ENCODE peak calls at places on chromosome 3, in four cellular contexts. A, T, C and V are unnamed samples.

GRCh38 chr3:49703443-49703927 is 14.1 kb downstream of the RNF123 start:
- DNase-seq in A (peak), C (peak), T (no peak), V (peak)

GRCh38 chr3:110646496-110646895 is 425.1 kb upstream of the NECTIN3 start:
- DNase-seq in A (peak), T (no peak), C (no peak), V (no peak)

GRCh38 chr3:64163755-64164148 is 61.5 kb downstream of the PRICKLE2 start:
- DNase-seq in A (peak), T (peak), C (no peak), V (peak)

GRCh38 chr3:159919873-159920272 is 68.8 kb upstream of the IL12A start:
- DNase-seq in T (no peak), A (peak), C (no peak), V (no peak)

GRCh38 chr3:69179740-69180372 is 57.5 kb upstream of the LMOD3 start:
- DNase-seq in A (no peak), T (no peak), C (no peak), V (no peak)

GRCh38 chr3:183254816-183255730 is 2.0 kb downstream of the B3GNT5 start:
- DNase-seq in T (no peak), C (no peak), A (peak), V (peak)

GRCh38 chr3:125165189-125165947 is 47.2 kb downstream of the SLC12A8 start:
- DNase-seq in A (peak), C (no peak), T (no peak), V (no peak)

GRCh38 chr3:56856686-56857577 is 55.2 kb upstream of the ARHGEF3 start:
- DNase-seq in T (no peak), A (no peak), C (no peak), V (no peak)

GRCh38 chr3:41961061-41961749 is 698 bp downstream of the ULK4 start:
- DNase-seq in A (peak), T (peak), C (peak), V (peak)

GRCh38 chr3:9211155-9211950 is 38.1 kb downstream of the SRGAP3 start:
- DNase-seq in A (peak), T (peak), C (no peak), V (peak)

GRCh38 chr3:27354588-27355203 is 14.5 kb downstream of the NEK10 start:
- DNase-seq in C (no peak), T (no peak), A (no peak), V (no peak)

GRCh38 chr3:27357665-27358258 is 11.4 kb downstream of the NEK10 start:
- DNase-seq in C (peak), A (peak), T (peak), V (peak)

GRCh38 chr3:171811913-171812321 is 1.6 kb upstream of the PLD1 start:
- DNase-seq in T (no peak), A (peak), C (no peak), V (peak)

GRCh38 chr3:141077631-141078030 is 26.5 kb downstream of the SPSB4 start:
- DNase-seq in T (no peak), C (no peak), A (no peak), V (no peak)

GRCh38 chr3:153443961-153444360 is 281.9 kb downstream of the RAP2B start:
- DNase-seq in T (no peak), A (peak), C (no peak), V (peak)

GRCh38 chr3:130395331-130395730 is 49.9 kb downstream of the COL6A5 start:
- DNase-seq in A (peak), T (no peak), C (no peak), V (no peak)

GRCh38 chr3:46693038-46693896 is at the start of gene ALS2CL:
- DNase-seq in A (no peak), C (peak), T (no peak), V (peak)

GRCh38 chr3:112640864-112641751 is at the start of gene CCDC80:
- DNase-seq in T (peak), C (peak), A (peak), V (peak)

GRCh38 chr3:107429330-107430181 is 52.3 kb downstream of the CCDC54 start:
- DNase-seq in A (peak), T (peak), C (peak), V (peak)

GRCh38 chr3:94440767-94441493 is 378.1 kb downstream of the NSUN3 start:
- DNase-seq in T (no peak), A (peak), C (peak), V (peak)